ENCODE peak calls at places on chromosomes 6 and 20, in eight cellular contexts. One of them, this sample, is unnamed.

GRCh38 chr6:121817141-121817540 is 381.7 kb downstream of the GJA1 start:
- DNase-seq in glutamatergic neuron: no peak
- DNase-seq in HCT116: no peak
- DNase-seq in D721Med: no peak
- DNase-seq in HCEC 1CT: peak; percentile 32
- DNase-seq in activated CD4-positive, CD25-positive, alpha-beta regulatory T cell: no peak
- DNase-seq in activated naive CD8-positive, alpha-beta T cell treated with anti-CD3 and anti-CD28 coated beads, Interleukin-2, amount 10 ng/mL, durations not matched to agents 7 days and 5 days: no peak
- DNase-seq in stimulated activated naive CD4-positive, alpha-beta T cell treated with Interleukin-2 at 50 U/mL for 16 hours: no peak
- DNase-seq in this sample: no peak

GRCh38 chr6:127458817-127459216 is 372 bp downstream of the KIAA0408 start:
- DNase-seq in glutamatergic neuron: no peak
- DNase-seq in HCT116: no peak
- DNase-seq in D721Med: no peak
- DNase-seq in HCEC 1CT: peak; percentile 54
- DNase-seq in activated CD4-positive, CD25-positive, alpha-beta regulatory T cell: no peak
- DNase-seq in activated naive CD8-positive, alpha-beta T cell treated with anti-CD3 and anti-CD28 coated beads, Interleukin-2, amount 10 ng/mL, durations not matched to agents 7 days and 5 days: no peak
- DNase-seq in stimulated activated naive CD4-positive, alpha-beta T cell treated with Interleukin-2 at 50 U/mL for 16 hours: no peak
- DNase-seq in this sample: no peak

GRCh38 chr6:44898296-44898930 is 429.7 kb upstream of the RUNX2 start:
- DNase-seq in glutamatergic neuron: no peak
- DNase-seq in HCT116: no peak
- DNase-seq in D721Med: no peak
- DNase-seq in HCEC 1CT: peak; percentile 77
- DNase-seq in activated CD4-positive, CD25-positive, alpha-beta regulatory T cell: no peak
- DNase-seq in activated naive CD8-positive, alpha-beta T cell treated with anti-CD3 and anti-CD28 coated beads, Interleukin-2, amount 10 ng/mL, durations not matched to agents 7 days and 5 days: no peak
- DNase-seq in stimulated activated naive CD4-positive, alpha-beta T cell treated with Interleukin-2 at 50 U/mL for 16 hours: no peak
- DNase-seq in this sample: no peak

GRCh38 chr20:63383556-63383955 is 22.4 kb upstream of the CHRNA4 start:
- DNase-seq in glutamatergic neuron: no peak
- DNase-seq in HCT116: no peak
- DNase-seq in D721Med: no peak
- DNase-seq in HCEC 1CT: no peak
- DNase-seq in activated CD4-positive, CD25-positive, alpha-beta regulatory T cell: no peak
- DNase-seq in activated naive CD8-positive, alpha-beta T cell treated with anti-CD3 and anti-CD28 coated beads, Interleukin-2, amount 10 ng/mL, durations not matched to agents 7 days and 5 days: no peak
- DNase-seq in stimulated activated naive CD4-positive, alpha-beta T cell treated with Interleukin-2 at 50 U/mL for 16 hours: no peak
- DNase-seq in this sample: no peak

GRCh38 chr20:61205769-61206168 is 46.3 kb upstream of the CDH4 start:
- DNase-seq in glutamatergic neuron: no peak
- DNase-seq in HCT116: no peak
- DNase-seq in D721Med: no peak
- DNase-seq in HCEC 1CT: no peak
- DNase-seq in activated CD4-positive, CD25-positive, alpha-beta regulatory T cell: no peak
- DNase-seq in activated naive CD8-positive, alpha-beta T cell treated with anti-CD3 and anti-CD28 coated beads, Interleukin-2, amount 10 ng/mL, durations not matched to agents 7 days and 5 days: no peak
- DNase-seq in stimulated activated naive CD4-positive, alpha-beta T cell treated with Interleukin-2 at 50 U/mL for 16 hours: no peak
- DNase-seq in this sample: no peak

GRCh38 chr6:142845624-142846458 is 99.1 kb downstream of the HIVEP2 start:
- DNase-seq in glutamatergic neuron: peak; percentile 70
- DNase-seq in HCT116: peak; percentile 74
- DNase-seq in D721Med: no peak
- DNase-seq in HCEC 1CT: peak; percentile 66
- DNase-seq in activated CD4-positive, CD25-positive, alpha-beta regulatory T cell: no peak
- DNase-seq in activated naive CD8-positive, alpha-beta T cell treated with anti-CD3 and anti-CD28 coated beads, Interleukin-2, amount 10 ng/mL, durations not matched to agents 7 days and 5 days: peak; percentile 64
- DNase-seq in stimulated activated naive CD4-positive, alpha-beta T cell treated with Interleukin-2 at 50 U/mL for 16 hours: peak; percentile 38
- DNase-seq in this sample: no peak

GRCh38 chr6:113015249-113015648 is 668.1 kb downstream of the RFPL4B start:
- DNase-seq in glutamatergic neuron: no peak
- DNase-seq in HCT116: no peak
- DNase-seq in D721Med: no peak
- DNase-seq in HCEC 1CT: peak; percentile 77
- DNase-seq in activated CD4-positive, CD25-positive, alpha-beta regulatory T cell: no peak
- DNase-seq in activated naive CD8-positive, alpha-beta T cell treated with anti-CD3 and anti-CD28 coated beads, Interleukin-2, amount 10 ng/mL, durations not matched to agents 7 days and 5 days: no peak
- DNase-seq in stimulated activated naive CD4-positive, alpha-beta T cell treated with Interleukin-2 at 50 U/mL for 16 hours: no peak
- DNase-seq in this sample: no peak

GRCh38 chr20:37856932-37857660 is 45.8 kb upstream of the VSTM2L start:
- DNase-seq in glutamatergic neuron: no peak
- DNase-seq in HCT116: no peak
- DNase-seq in D721Med: no peak
- DNase-seq in HCEC 1CT: peak; percentile 85
- DNase-seq in activated CD4-positive, CD25-positive, alpha-beta regulatory T cell: no peak
- DNase-seq in activated naive CD8-positive, alpha-beta T cell treated with anti-CD3 and anti-CD28 coated beads, Interleukin-2, amount 10 ng/mL, durations not matched to agents 7 days and 5 days: no peak
- DNase-seq in stimulated activated naive CD4-positive, alpha-beta T cell treated with Interleukin-2 at 50 U/mL for 16 hours: no peak
- DNase-seq in this sample: no peak

GRCh38 chr20:56433880-56434255 is 21.8 kb downstream of the CASS4 start:
- DNase-seq in glutamatergic neuron: no peak
- DNase-seq in HCT116: no peak
- DNase-seq in D721Med: no peak
- DNase-seq in HCEC 1CT: no peak
- DNase-seq in activated CD4-positive, CD25-positive, alpha-beta regulatory T cell: no peak
- DNase-seq in activated naive CD8-positive, alpha-beta T cell treated with anti-CD3 and anti-CD28 coated beads, Interleukin-2, amount 10 ng/mL, durations not matched to agents 7 days and 5 days: no peak
- DNase-seq in stimulated activated naive CD4-positive, alpha-beta T cell treated with Interleukin-2 at 50 U/mL for 16 hours: no peak
- DNase-seq in this sample: no peak

GRCh38 chr6:13453771-13454251 is 33.6 kb downstream of the GFOD1 start:
- DNase-seq in glutamatergic neuron: no peak
- DNase-seq in HCT116: peak; percentile 80
- DNase-seq in D721Med: no peak
- DNase-seq in HCEC 1CT: peak; percentile 82
- DNase-seq in activated CD4-positive, CD25-positive, alpha-beta regulatory T cell: no peak
- DNase-seq in activated naive CD8-positive, alpha-beta T cell treated with anti-CD3 and anti-CD28 coated beads, Interleukin-2, amount 10 ng/mL, durations not matched to agents 7 days and 5 days: no peak
- DNase-seq in stimulated activated naive CD4-positive, alpha-beta T cell treated with Interleukin-2 at 50 U/mL for 16 hours: peak; percentile 28
- DNase-seq in this sample: peak; percentile 24

GRCh38 chr20:58715709-58716475 is 23.3 kb downstream of the NPEPL1 start:
- DNase-seq in glutamatergic neuron: no peak
- DNase-seq in HCT116: no peak
- DNase-seq in D721Med: no peak
- DNase-seq in HCEC 1CT: no peak
- DNase-seq in activated CD4-positive, CD25-positive, alpha-beta regulatory T cell: no peak
- DNase-seq in activated naive CD8-positive, alpha-beta T cell treated with anti-CD3 and anti-CD28 coated beads, Interleukin-2, amount 10 ng/mL, durations not matched to agents 7 days and 5 days: no peak
- DNase-seq in stimulated activated naive CD4-positive, alpha-beta T cell treated with Interleukin-2 at 50 U/mL for 16 hours: no peak
- DNase-seq in this sample: no peak